ENCODE peak calls at places on chromosome 7, in six cellular contexts. C, U, R, V, N and J are unnamed samples.

GRCh38 chr7:65976659-65977196 is 5.3 kb downstream of the GUSB start:
- DNase-seq in N (no peak), V (peak), R (no peak), C (no peak), U (no peak), J (no peak)

GRCh38 chr7:42224391-42225003 is 12.5 kb downstream of the GLI3 start:
- DNase-seq in N (no peak), C (no peak), R (no peak), V (no peak), U (no peak), J (no peak)

GRCh38 chr7:102220929-102221850 is 65.5 kb upstream of the SH2B2 start:
- DNase-seq in U (no peak), V (no peak), N (no peak), R (no peak), C (no peak), J (no peak)

GRCh38 chr7:25965405-25966123 is 186.4 kb upstream of the NFE2L3 start:
- DNase-seq in C (no peak), U (no peak), R (no peak), N (no peak), V (no peak), J (no peak)

GRCh38 chr7:90178592-90179279 is 24.5 kb downstream of the STEAP1 start:
- DNase-seq in R (no peak), U (no peak), V (no peak), C (no peak), N (no peak), J (peak)

GRCh38 chr7:54705436-54705835 is 53.6 kb downstream of the SEC61G start:
- DNase-seq in V (no peak), U (no peak), R (no peak), C (no peak), N (no peak), J (peak)

GRCh38 chr7:107768263-107768662 is 24.3 kb downstream of the CBLL1 start:
- DNase-seq in R (no peak), C (no peak), N (no peak), V (no peak), U (no peak), J (no peak)

GRCh38 chr7:46854958-46855473 is 726.9 kb downstream of the TNS3 start:
- DNase-seq in R (no peak), U (peak), C (no peak), V (no peak), N (no peak), J (peak)

GRCh38 chr7:95411036-95411435 is 14.9 kb upstream of the PON3 start:
- DNase-seq in N (no peak), C (no peak), U (no peak), R (no peak), V (no peak), J (no peak)

GRCh38 chr7:157010588-157011332 is at the start of gene MNX1:
- DNase-seq in U (no peak), C (peak), N (peak), R (peak), V (peak), J (no peak)

GRCh38 chr7:95304990-95305389 is 19.3 kb downstream of the PON1 start:
- DNase-seq in N (no peak), R (no peak), C (no peak), U (no peak), V (no peak), J (no peak)

GRCh38 chr7:151186640-151187408 is at the start of gene ASB10:
- DNase-seq in C (no peak), U (no peak), R (no peak), N (no peak), V (no peak), J (no peak)
- H3K4me3 ChIP-seq in C (no peak), U (no peak), R (no peak), N (no peak), V (no peak), J (no peak)

DNA sequence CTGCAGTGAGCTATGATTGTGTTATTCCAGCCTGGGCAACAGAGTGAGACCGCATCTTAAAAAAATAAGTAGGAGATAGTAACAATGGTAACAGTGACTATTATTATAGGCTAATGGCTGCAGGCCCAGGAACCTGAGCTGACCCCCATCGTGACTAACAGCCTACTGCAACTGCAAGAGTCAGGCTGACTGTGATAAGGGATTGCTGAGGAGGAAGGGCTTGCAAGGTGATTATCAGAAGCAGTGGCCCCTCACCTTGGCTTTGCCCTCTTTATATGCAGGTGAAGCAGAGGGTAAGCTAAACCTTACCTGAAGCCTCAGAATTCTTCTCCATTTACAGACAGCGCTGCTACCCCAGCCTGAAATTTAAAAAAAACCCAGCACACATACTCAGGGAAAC is 83.9 kb upstream of the SDK1 start:
- DNase-seq in U (no peak), V (no peak), R (no peak), C (no peak), N (no peak), J (no peak)
- H3K4me3 ChIP-seq in U (no peak), V (no peak), R (no peak), C (no peak), N (no peak), J (no peak)

DNA sequence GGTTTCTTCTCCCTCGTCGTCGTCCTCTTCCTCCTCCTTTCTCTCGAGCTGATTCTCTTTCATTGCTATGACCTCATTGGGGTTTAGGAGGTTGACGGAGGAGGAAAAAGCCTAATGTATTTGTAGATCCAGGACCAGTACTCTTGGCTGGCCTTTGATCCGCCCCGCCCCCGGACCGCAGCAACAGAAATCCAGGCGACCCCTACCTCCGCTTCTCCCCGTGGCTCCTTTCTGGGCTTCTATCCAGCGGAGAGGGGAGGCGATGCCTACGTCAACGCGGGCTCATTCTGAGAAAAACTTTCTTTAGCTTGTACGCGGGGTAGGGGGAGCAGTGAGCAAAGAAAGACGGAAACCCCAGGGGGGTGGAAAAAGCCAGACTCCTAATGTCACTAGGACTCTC is at the start of gene TMEM196:
- DNase-seq in C (no peak), R (no peak), V (no peak), U (no peak), N (no peak), J (no peak)
- H3K4me3 ChIP-seq in C (peak), R (peak), V (no peak), U (no peak), N (no peak), J (no peak)

DNA sequence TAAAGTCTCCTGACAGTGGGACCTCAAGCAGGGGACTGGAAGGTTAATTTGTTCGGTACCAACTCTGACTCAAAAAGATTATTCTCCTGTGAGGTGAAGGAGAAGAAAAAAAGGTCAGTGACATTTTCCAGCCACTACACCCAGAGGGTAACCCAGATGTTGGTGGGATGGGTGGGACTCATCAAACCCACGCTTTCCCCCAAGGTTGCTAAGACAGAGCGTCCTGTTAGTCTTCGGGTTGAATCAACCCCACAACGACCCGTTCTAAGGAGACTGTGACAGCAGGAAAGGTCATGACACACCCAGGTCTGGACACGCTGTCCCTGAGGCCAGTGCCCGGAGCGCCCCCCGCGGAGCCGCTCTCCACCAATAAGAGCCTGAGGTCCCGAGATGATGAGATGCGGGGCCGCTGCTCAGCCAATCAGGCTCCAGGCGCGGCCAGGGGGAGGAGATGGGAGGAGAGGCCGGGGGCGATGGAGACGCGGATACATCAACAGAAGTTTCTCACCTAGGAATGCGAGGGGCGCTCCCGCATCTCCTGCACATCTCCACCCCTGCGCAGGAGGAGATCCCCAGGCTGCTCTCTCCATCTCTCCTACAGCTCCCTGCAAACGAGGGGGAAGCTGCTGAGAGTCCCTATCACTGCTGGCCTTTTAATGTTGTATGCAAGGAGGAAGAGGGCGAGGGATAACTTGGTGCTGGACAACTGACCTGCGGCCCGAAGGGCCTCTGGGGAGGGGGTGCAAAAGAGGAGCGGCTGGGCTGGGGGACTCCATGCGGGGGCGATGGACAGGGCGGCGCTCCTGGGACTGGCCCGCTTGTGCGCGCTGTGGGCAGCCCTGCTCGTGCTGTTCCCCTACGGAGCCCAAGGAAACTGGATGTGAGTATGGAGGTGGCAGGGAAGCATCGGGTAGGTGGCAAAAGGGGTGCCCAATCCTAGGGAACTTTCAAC is at the start of gene WNT16:
- DNase-seq in N (no peak), C (no peak), R (no peak), V (peak), U (no peak), J (no peak)
- H3K4me3 ChIP-seq in N (no peak), C (no peak), R (peak), V (peak), U (peak), J (peak)